ENCODE peak calls at places on chromosomes 12 and 14, in seven cellular contexts. Z is BE2C, T is lower lobe of right lung, Q is astrocyte, Y is PC-3, E is esophagus squamous epithelium, F is A549. N is an unnamed sample. For H3K9me3, the result is how much of the 10 kb centered on the place peaks cover.

GRCh38 chr14:24334431-24335271 is at the start of gene ADCY4:
- DNase-seq in T (peak), F (no peak), Y (no peak), Z (no peak), E (no peak), Q (no peak), N (no peak)

GRCh38 chr14:71387753-71388152 is 480.5 kb downstream of the PCNX1 start:
- DNase-seq in Q (no peak), T (no peak), F (no peak), Z (no peak), Y (no peak), E (no peak), N (no peak)

GRCh38 chr14:55782166-55782565 is 202.2 kb downstream of the KTN1 start:
- DNase-seq in Q (no peak), Z (no peak), E (no peak), T (no peak), F (no peak), Y (no peak), N (no peak)

GRCh38 chr14:96069421-96069820 is 30.3 kb downstream of the C14orf132 start:
- DNase-seq in T (peak), F (no peak), E (no peak), Q (no peak), Z (no peak), Y (no peak), N (no peak)

GRCh38 chr12:54294152-54294913 is 6.5 kb downstream of the NFE2 start:
- DNase-seq in Y (peak), E (no peak), Q (no peak), F (peak), T (peak), Z (peak), N (no peak)

GRCh38 chr12:107373238-107373809 is 280.0 kb upstream of the CRY1 start:
- DNase-seq in F (no peak), Y (no peak), Q (no peak), Z (no peak), T (no peak), E (no peak), N (no peak)

GRCh38 chr14:100654814-100655795 is 67.9 kb upstream of the BEGAIN start:
- DNase-seq in F (peak), T (peak), Y (peak), E (no peak), Q (peak), Z (peak), N (no peak)

GRCh38 chr12:63916561-63917476 is 72.3 kb downstream of the SRGAP1 start:
- DNase-seq in T (no peak), Z (no peak), Y (peak), Q (peak), F (peak), E (no peak), N (no peak)

GRCh38 chr14:36820111-36820709 is 158.6 kb downstream of the PAX9 start:
- DNase-seq in E (no peak), F (peak), Q (no peak), T (no peak), Z (no peak), Y (peak), N (no peak)

GRCh38 chr12:124745891-124746570 is 117.6 kb downstream of the SCARB1 start:
- DNase-seq in Q (peak), F (peak), T (peak), Y (peak), E (no peak), Z (peak), N (no peak)

GRCh38 chr12:15164997-15165659 is 56.1 kb downstream of the RERG start:
- DNase-seq in Z (no peak), T (no peak), E (no peak), Q (peak), F (peak), Y (no peak), N (no peak)

GRCh38 chr14:22386924-22387775 is 201.9 kb downstream of the DAD1 start:
- DNase-seq in Z (peak), F (peak), Y (peak), E (no peak), Q (peak), T (peak), N (peak)

GRCh38 chr14:102993523-102993922 is 63.8 kb downstream of the CDC42BPB start:
- DNase-seq in Q (peak), F (peak), Y (peak), E (no peak), Z (no peak), T (no peak), N (no peak)

GRCh38 chr14:96497087-96497486 is 5.1 kb upstream of the PAPOLA start:
- DNase-seq in Z (no peak), E (no peak), Q (no peak), Y (peak), T (no peak), F (no peak), N (no peak)

GRCh38 chr12:66217342-66217929 is 28.4 kb downstream of the IRAK3 start:
- DNase-seq in Y (no peak), F (no peak), Z (no peak), E (no peak), T (no peak), Q (no peak), N (no peak)

GRCh38 chr12:77724367-77724957 is 106.2 kb upstream of the NAV3 start:
- DNase-seq in Q (peak), E (no peak), F (peak), Y (peak), Z (no peak), T (no peak), N (peak)
- TF ChIP-seq CTCF in Q (peak), E (no peak), F (peak), Y (peak), Z (peak), T (peak), N (peak)

GRCh38 chr14:40199101-40199500 is 766.9 kb upstream of the FBXO33 start:
- DNase-seq in E (no peak), Q (no peak), Y (no peak), Z (no peak), T (no peak), F (no peak), N (no peak)

DNA sequence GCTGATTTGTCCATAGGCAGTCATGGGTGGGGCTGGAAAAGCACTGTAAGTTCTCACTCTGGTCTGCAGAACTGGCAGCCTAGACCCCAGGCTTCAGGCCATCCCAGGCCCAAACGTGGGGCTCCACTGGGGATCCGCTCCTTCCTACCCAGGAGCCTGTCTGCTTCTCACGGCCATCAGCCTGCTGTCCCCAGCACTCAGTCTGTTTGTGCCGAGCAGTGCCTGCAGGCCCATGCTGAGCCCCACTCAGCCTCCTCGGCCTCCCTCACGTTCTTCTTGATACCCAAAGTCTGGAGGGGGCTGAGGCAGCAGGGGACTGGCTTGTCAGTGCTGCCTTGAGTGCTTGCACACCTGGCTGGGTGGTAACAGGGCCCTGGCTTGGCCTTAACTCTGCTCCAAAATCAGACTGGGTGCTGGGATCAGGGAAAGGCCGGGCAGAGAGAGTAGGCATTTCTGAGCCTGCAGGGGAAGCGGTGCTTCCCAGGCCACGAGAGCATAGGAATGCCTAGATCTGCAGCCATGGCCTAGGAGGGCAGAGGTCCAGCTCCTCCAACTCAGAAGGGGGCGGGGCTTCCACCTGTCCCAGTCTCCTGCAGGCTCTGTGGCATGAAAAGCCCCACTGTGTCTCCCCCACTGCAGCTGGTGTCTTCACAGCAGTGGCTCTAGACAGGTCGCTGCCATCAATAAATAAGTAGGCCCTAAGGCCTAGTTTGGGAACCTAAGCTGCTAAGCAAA is 772.4 kb upstream of the FBXO33 start:
- DNase-seq in F (no peak), T (no peak), E (no peak), Z (no peak), Y (no peak), Q (no peak), N (no peak)
- H3K9me3 ChIP-seq in F (under half), T (under half), E (under half), Z (under half), Y (under half), Q (under half), N (under half)

DNA sequence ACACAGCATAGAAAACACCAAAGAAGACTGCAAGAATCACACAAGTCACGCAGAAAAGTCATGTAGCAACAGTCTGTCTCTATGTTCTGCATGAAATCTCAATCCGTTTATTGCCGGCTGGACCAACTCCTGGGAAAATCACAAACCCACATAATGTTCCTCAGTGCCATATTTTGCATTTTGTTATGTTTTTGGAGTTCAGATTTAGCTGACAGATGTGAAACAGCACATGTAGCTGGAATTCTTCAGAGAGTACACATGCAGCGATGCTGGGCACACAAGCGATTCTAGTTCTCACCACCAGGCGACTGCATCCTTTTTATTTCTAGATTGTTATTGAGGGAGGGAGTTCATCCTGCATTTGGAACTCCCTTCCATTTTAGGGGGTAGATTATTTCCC is 193.2 kb downstream of the APAF1 start:
- DNase-seq in E (no peak), T (no peak), Z (no peak), F (peak), Y (no peak), Q (peak), N (no peak)
- TF ChIP-seq CTCF in E (no peak), T (peak), Z (peak), F (no peak), Y (no peak), Q (peak), N (peak)

GRCh38 chr14:77278461-77279230 is 7.6 kb upstream of the NGB start:
- DNase-seq in T (no peak), Z (no peak), Y (no peak), Q (no peak), E (no peak), F (no peak), N (no peak)
- H3K9me3 ChIP-seq in T (under half), Z (under half), Y (under half), Q (under half), E (under half), F (under half), N (under half)

GRCh38 chr14:74500417-74501134 is 7.0 kb downstream of the ISCA2 start:
- DNase-seq in E (no peak), T (no peak), Z (no peak), F (no peak), Q (no peak), Y (no peak), N (no peak)

GRCh38 chr14:74502236-74503019 is 8.9 kb downstream of the ISCA2 start:
- DNase-seq in Y (peak), E (no peak), T (no peak), Q (no peak), Z (peak), F (peak), N (no peak)

GRCh38 chr14:74503256-74503972 is 9.8 kb downstream of the ISCA2 start:
- DNase-seq in T (no peak), Q (no peak), F (no peak), Y (no peak), Z (no peak), E (no peak), N (no peak)

GRCh38 chr14:74501691-74502090 is 8.1 kb downstream of the ISCA2 start:
- DNase-seq in Z (no peak), Q (no peak), T (no peak), E (no peak), F (no peak), Y (no peak), N (no peak)

GRCh38 chr14:74501135-74501614 is 7.6 kb downstream of the ISCA2 start:
- DNase-seq in F (peak), Z (peak), Q (peak), E (no peak), T (peak), Y (peak), N (peak)
- TF ChIP-seq CTCF in F (peak), Z (peak), Q (peak), E (no peak), T (peak), Y (peak), N (peak)